ENCODE peak calls at places on chromosomes 3 and 15, in nine cellular contexts. D is LHCN-M2, I is caudate nucleus, A is nucleus accumbens, S is HFFc6, V is IMR-90, E is GM12891, L is anterior cingulate cortex, B is germinal center. Q is an unnamed sample.

GRCh38 chr3:177982034-177982433 is 554.2 kb upstream of the KCNMB2 start:
- DNase-seq in D (peak; percentile 67), I (no peak), E (no peak), S (no peak), L (no peak), V (peak; percentile 52), B (no peak), A (no peak), Q (no peak)

GRCh38 chr15:28005004-28005527 is 94.0 kb downstream of the OCA2 start:
- DNase-seq in I (no peak), B (no peak), A (no peak), E (no peak), D (no peak), L (no peak), S (no peak), V (no peak), Q (no peak)

GRCh38 chr3:125147491-125147820 is 65.1 kb downstream of the SLC12A8 start:
- DNase-seq in A (no peak), S (no peak), B (no peak), L (no peak), D (no peak), V (peak; percentile 40), E (no peak), I (no peak), Q (no peak)

GRCh38 chr3:31953636-31954035 is 27.4 kb downstream of the OSBPL10 start:
- DNase-seq in B (no peak), E (no peak), V (no peak), D (no peak), A (no peak), I (no peak), S (no peak), L (no peak), Q (no peak)

GRCh38 chr3:195889843-195890407 is 18.4 kb downstream of the TNK2 start:
- DNase-seq in A (peak; percentile 78), I (peak; percentile 62), V (no peak), B (no peak), S (no peak), L (peak; percentile 55), E (no peak), D (no peak), Q (no peak)

GRCh38 chr3:78003090-78003489 is 963.2 kb downstream of the ROBO2 start:
- DNase-seq in D (no peak), L (no peak), I (no peak), E (no peak), A (no peak), B (no peak), V (no peak), S (no peak), Q (no peak)

GRCh38 chr3:172391592-172392302 is 56.5 kb downstream of the GHSR start:
- DNase-seq in L (no peak), D (peak; percentile 7), V (peak; percentile 74), S (no peak), B (no peak), I (no peak), E (no peak), A (no peak), Q (no peak)

GRCh38 chr3:126118591-126118990 is 34.7 kb upstream of the SLC41A3 start:
- DNase-seq in I (no peak), S (no peak), A (no peak), L (no peak), D (no peak), V (no peak), B (no peak), E (no peak), Q (no peak)

GRCh38 chr15:91534235-91534634 is 319.3 kb upstream of the SLCO3A1 start:
- DNase-seq in V (no peak), B (no peak), L (no peak), A (no peak), D (no peak), S (no peak), I (no peak), E (no peak), Q (no peak)

GRCh38 chr15:59691194-59691805 is 2.2 kb upstream of the BNIP2 start:
- DNase-seq in E (no peak), V (peak; percentile 58), L (no peak), B (peak; percentile 37), S (peak; percentile 34), I (no peak), A (peak; percentile 1), D (peak; percentile 47), Q (no peak)

GRCh38 chr3:122689587-122689986 is 8.9 kb downstream of the PARP14 start:
- DNase-seq in B (no peak), E (no peak), S (peak; percentile 35), I (no peak), A (no peak), D (peak; percentile 24), V (peak; percentile 39), L (no peak), Q (no peak)

GRCh38 chr15:66253296-66253642 is 281 bp downstream of the MEGF11 start:
- DNase-seq in E (no peak), A (no peak), B (no peak), D (no peak), L (no peak), V (no peak), S (no peak), I (no peak), Q (no peak)

GRCh38 chr3:195249858-195250464 is 21.0 kb downstream of the XXYLT1 start:
- DNase-seq in L (no peak), S (no peak), V (no peak), E (no peak), I (no peak), A (no peak), D (no peak), B (no peak), Q (no peak)

GRCh38 chr3:172305552-172305951 is 142.7 kb downstream of the GHSR start:
- DNase-seq in L (no peak), E (no peak), D (peak; percentile 83), B (no peak), V (peak; percentile 86), I (no peak), A (no peak), S (peak; percentile 71), Q (no peak)

Q was measured in omental fat pad.